ENCODE peak calls at places on chromosomes 7 and 10, in four cellular contexts. D is mucosa of descending colon, N is T-helper 17 cell, C is natural killer cell. M is an unnamed sample.
A peak's percentile ranks its signal among the peaks of the same experiment; 100 is the strongest.

GRCh38 chr7:108028111-108028510 is 25.1 kb upstream of the LAMB1 start:
- ATAC-seq in D (peak; percentile 97), N (no peak), C (no peak), M (no peak)

GRCh38 chr7:158976468-158976848 is 120.1 kb downstream of the DYNC2I1 start:
- ATAC-seq in D (no peak), N (peak; percentile 4), C (peak; percentile 22), M (no peak)

GRCh38 chr7:95330194-95331003 is 6.1 kb upstream of the PON1 start:
- ATAC-seq in D (peak; percentile 55), N (peak; percentile 58), C (peak; percentile 80), M (no peak)

GRCh38 chr7:7136423-7136822 is 45.9 kb upstream of the C1GALT1 start:
- ATAC-seq in D (peak; percentile 35), N (no peak), C (peak; percentile 72), M (no peak)

GRCh38 chr10:59633063-59633462 is 76.6 kb downstream of the SLC16A9 start:
- ATAC-seq in D (no peak), N (no peak), C (no peak), M (no peak)

GRCh38 chr7:17304926-17305325 is 6.5 kb downstream of the AHR start:
- ATAC-seq in D (peak; percentile 80), N (peak; percentile 45), C (no peak), M (peak; percentile 84)

GRCh38 chr10:62831346-62831745 is 15.2 kb upstream of the EGR2 start:
- ATAC-seq in D (no peak), N (no peak), C (no peak), M (no peak)

GRCh38 chr7:139647085-139647484 is 123.6 kb downstream of the CLEC2L start:
- ATAC-seq in D (peak; percentile 11), N (peak; percentile 21), C (peak; percentile 78), M (no peak)

GRCh38 chr10:95266674-95267095 is 24.1 kb downstream of the PDLIM1 start:
- ATAC-seq in D (peak; percentile 93), N (peak; percentile 79), C (peak; percentile 52), M (peak; percentile 94)

GRCh38 chr7:43771567-43771966 is 13.1 kb downstream of the BLVRA start:
- ATAC-seq in D (no peak), N (no peak), C (no peak), M (no peak)

GRCh38 chr7:42893341-42894242 is 18.3 kb downstream of the C7orf25 start:
- ATAC-seq in D (no peak), N (no peak), C (no peak), M (peak; percentile 35)

GRCh38 chr7:47470567-47471357 is 111.1 kb downstream of the TNS3 start:
- ATAC-seq in D (peak; percentile 66), N (no peak), C (no peak), M (no peak)

GRCh38 chr7:116167177-116167576 is 43.2 kb upstream of the TES start:
- ATAC-seq in D (peak; percentile 26), N (peak; percentile 63), C (peak; percentile 58), M (no peak)

GRCh38 chr7:13713092-13713491 is 276.4 kb downstream of the ETV1 start:
- ATAC-seq in D (no peak), N (no peak), C (no peak), M (no peak)

GRCh38 chr7:66164356-66164755 is 40.8 kb upstream of the TPST1 start:
- ATAC-seq in D (no peak), N (no peak), C (no peak), M (no peak)

GRCh38 chr7:26091933-26092332 is 60.1 kb upstream of the NFE2L3 start:
- ATAC-seq in D (no peak), N (no peak), C (no peak), M (no peak)

GRCh38 chr10:69732147-69732825 is 69.4 kb upstream of the COL13A1 start:
- ATAC-seq in D (no peak), N (no peak), C (no peak), M (no peak)

GRCh38 chr7:43456200-43456599 is 126.7 kb upstream of the STK17A start:
- ATAC-seq in D (no peak), N (no peak), C (no peak), M (no peak)

GRCh38 chr7:109094-109493 is 83.3 kb upstream of the FAM20C start:
- ATAC-seq in D (no peak), N (no peak), C (no peak), M (no peak)

GRCh38 chr10:69505636-69506318 is 54.5 kb downstream of the TSPAN15 start:
- ATAC-seq in D (no peak), N (no peak), C (no peak), M (no peak)

GRCh38 chr10:13674645-13675588 is 88.2 kb downstream of the PRPF18 start:
- ATAC-seq in D (no peak), N (no peak), C (no peak), M (no peak)

GRCh38 chr7:49635800-49636199 is 137.6 kb upstream of the VWC2 start:
- ATAC-seq in D (no peak), N (no peak), C (no peak), M (no peak)

GRCh38 chr7:30173058-30173897 is 38.5 kb downstream of the MTURN start:
- ATAC-seq in D (peak; percentile 60), N (no peak), C (no peak), M (peak; percentile 87)